ENCODE peak calls at places on chromosomes 2 and 18, in nine cellular contexts. H, J, F, W, L, M, V, G and I are unnamed samples.

GRCh38 chr2:12167525-12168317 is 421.3 kb downstream of the LPIN1 start:
- DNase-seq in H (no peak), J (no peak), F (no peak), W (peak; percentile 73), L (peak; percentile 28), M (no peak), V (no peak), G (no peak), I (no peak)

GRCh38 chr18:79897940-79898625 is 53.4 kb downstream of the SLC66A2 start:
- DNase-seq in H (no peak), J (no peak), F (no peak), W (peak; percentile 10), L (peak; percentile 3), M (no peak), V (no peak), G (no peak), I (no peak)

GRCh38 chr18:79690586-79691482 is 11.2 kb downstream of the CTDP1 start:
- DNase-seq in H (no peak), J (no peak), F (peak; percentile 47), W (peak; percentile 13), L (no peak), M (peak; percentile 69), V (no peak), G (no peak), I (no peak)

GRCh38 chr2:241720099-241720498 is 14.3 kb upstream of the D2HGDH start:
- DNase-seq in H (no peak), J (no peak), F (no peak), W (no peak), L (no peak), M (no peak), V (no peak), G (no peak), I (no peak)

GRCh38 chr18:61132036-61132435 is 201.2 kb upstream of the CDH20 start:
- DNase-seq in H (no peak), J (no peak), F (no peak), W (no peak), L (no peak), M (no peak), V (no peak), G (no peak), I (no peak)

GRCh38 chr2:195319112-195319460 is 337.9 kb upstream of the SLC39A10 start:
- DNase-seq in H (no peak), J (no peak), F (no peak), W (no peak), L (no peak), M (no peak), V (no peak), G (peak; percentile 75), I (no peak)

GRCh38 chr2:100504542-100504941 is 34.3 kb downstream of the NMS start:
- DNase-seq in H (no peak), J (no peak), F (no peak), W (no peak), L (no peak), M (no peak), V (no peak), G (no peak), I (no peak)

GRCh38 chr18:48183613-48184012 is 225.6 kb downstream of the ZBTB7C start:
- DNase-seq in H (no peak), J (no peak), F (no peak), W (no peak), L (no peak), M (peak; percentile 31), V (no peak), G (no peak), I (no peak)

GRCh38 chr2:1823187-1824169 is 79.2 kb upstream of the PXDN start:
- DNase-seq in H (no peak), J (no peak), F (no peak), W (no peak), L (no peak), M (no peak), V (no peak), G (no peak), I (no peak)

GRCh38 chr18:3615374-3615773 is 165.4 kb downstream of the TGIF1 start:
- DNase-seq in H (no peak), J (no peak), F (peak; percentile 6), W (no peak), L (no peak), M (no peak), V (no peak), G (no peak), I (peak; percentile 27)

GRCh38 chr2:219968685-219969345 is 341.4 kb downstream of the SLC4A3 start:
- DNase-seq in H (no peak), J (no peak), F (no peak), W (no peak), L (no peak), M (no peak), V (no peak), G (peak; percentile 9), I (no peak)

GRCh38 chr18:79600141-79600540 is 79.5 kb upstream of the CTDP1 start:
- DNase-seq in H (peak; percentile 9), J (peak; percentile 5), F (peak; percentile 47), W (no peak), L (peak; percentile 3), M (no peak), V (no peak), G (no peak), I (peak; percentile 38)

GRCh38 chr2:105005601-105006000 is 32.3 kb upstream of the MRPS9 start:
- DNase-seq in H (no peak), J (no peak), F (no peak), W (no peak), L (peak; percentile 23), M (no peak), V (no peak), G (no peak), I (no peak)

DNA sequence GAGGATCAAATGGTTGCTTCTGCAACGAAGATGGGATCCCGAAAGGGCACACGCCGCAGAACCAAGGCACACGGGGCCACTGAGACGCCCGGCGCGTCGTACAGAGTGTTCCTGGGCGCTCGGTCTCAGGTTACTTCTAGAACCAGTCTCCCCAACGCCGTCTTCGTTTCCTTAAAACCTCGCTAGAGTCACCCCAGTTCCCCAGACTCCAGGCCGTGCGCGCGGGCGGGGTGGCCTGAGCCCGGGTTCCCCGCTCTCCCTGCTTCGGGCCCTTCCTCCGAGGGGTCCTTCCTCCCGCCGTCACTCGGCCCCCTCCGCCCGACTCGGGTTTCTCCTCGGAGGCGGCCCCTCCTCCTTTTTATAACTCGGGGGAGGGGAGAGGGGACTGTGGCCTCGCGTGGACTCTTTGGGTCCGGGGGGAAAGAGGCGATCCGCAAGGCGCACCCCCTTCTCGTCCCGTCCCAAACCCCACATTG is 776 bp upstream of the FZD7 start:
- DNase-seq in H (peak; percentile 70), J (peak; percentile 43), F (peak; percentile 91), W (peak; percentile 49), L (peak; percentile 50), M (peak; percentile 86), V (no peak), G (peak; percentile 51), I (no peak)
- TF ChIP-seq POLR2A in H (no peak), J (no peak), F (no peak), W (no peak), L (no peak), M (no peak), V (no peak), G (peak; percentile 15), I (no peak)

DNA sequence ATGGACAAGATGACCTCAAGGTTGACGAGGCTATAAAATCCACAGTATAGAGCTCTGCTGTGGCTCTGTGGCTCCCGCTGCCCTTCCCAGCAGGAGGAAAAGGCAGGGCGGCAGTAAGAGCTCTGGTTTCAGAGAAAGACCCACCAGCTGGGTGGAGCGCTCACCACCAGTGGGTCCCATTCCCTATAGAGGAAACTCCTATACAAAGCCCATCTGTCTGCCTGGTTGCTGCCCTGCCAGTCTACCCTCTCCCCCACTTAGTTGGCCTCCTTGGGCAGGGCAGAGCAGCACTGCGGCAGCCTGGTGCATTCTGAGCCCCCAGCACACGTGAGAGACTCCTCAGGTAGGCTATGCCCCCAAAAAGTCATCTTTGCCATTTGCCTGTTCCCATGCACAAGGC is 26.5 kb downstream of the TNS1 start:
- DNase-seq in H (no peak), J (peak; percentile 7), F (peak; percentile 49), W (no peak), L (peak; percentile 2), M (peak; percentile 37), V (no peak), G (no peak), I (no peak)
- H3K27ac ChIP-seq in H (peak overlapping the region; percentile 88), J (peak overlapping the region; percentile 90), F (peak overlapping the region; percentile 97), W (no peak overlapping the region), L (no peak overlapping the region), M (no peak overlapping the region), V (no peak overlapping the region), G (no peak overlapping the region), I (no peak overlapping the region)

GRCh38 chr2:189783451-189783926 is 650 bp downstream of the ORMDL1 start:
- DNase-seq in H (no peak), J (no peak), F (no peak), W (no peak), L (no peak), M (no peak), V (no peak), G (peak; percentile 49), I (no peak)

GRCh38 chr2:189782221-189782671 is 1.9 kb downstream of the ORMDL1 start:
- DNase-seq in H (no peak), J (no peak), F (no peak), W (no peak), L (no peak), M (no peak), V (no peak), G (peak; percentile 29), I (no peak)

DNA sequence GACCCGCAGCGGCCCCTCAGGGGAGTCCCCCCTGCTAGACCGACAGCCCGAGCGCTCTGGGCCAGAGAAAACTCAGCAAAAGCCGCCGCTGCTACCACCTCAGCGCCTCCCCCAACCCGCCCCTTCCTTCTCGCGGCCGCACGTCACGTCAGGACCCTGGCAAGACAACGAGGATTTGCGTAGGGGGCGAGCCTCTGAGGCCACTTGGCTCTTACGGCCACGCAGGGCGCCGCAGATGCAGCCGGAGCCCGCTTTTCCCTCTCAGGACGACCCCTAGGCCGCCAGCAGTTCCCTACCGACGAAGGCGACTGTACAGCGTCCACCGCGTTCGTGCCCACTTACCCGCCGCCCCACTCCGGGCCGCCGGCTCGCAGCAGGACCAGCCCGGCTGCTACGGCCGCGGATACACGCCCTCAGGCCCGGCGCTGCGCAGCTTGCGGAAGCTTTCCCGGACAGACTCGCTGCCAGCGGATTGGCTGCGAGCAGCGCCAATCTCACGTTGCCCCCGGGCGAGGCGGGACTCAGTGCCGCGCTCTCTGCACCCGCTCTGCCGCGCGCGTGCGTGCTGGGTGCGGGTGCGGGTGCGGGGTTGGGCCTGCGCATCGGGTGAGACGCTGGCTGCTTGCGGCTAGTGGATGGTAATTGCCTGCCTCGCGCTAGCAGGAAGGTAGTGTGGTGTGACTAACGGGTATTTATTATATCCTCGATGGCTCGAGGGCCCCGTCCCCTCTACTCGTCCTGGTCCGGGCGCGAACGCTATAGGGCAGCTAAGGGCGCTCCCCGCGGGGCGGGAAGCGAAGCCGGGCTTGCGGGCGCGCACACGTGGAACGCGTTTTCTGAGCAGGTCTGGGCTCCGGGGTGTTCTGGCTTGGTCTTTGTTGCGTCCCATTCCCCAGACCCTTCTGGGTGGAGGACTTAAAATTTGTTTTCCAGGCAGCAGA is at the start of the genes ORMDL1 and PMS1:
- DNase-seq in H (peak; percentile 93), J (peak; percentile 95), F (peak; percentile 97), W (peak; percentile 97), L (peak; percentile 97), M (peak; percentile 94), V (peak; percentile 73), G (peak; percentile 95), I (peak; percentile 92)
- TF ChIP-seq POLR2A in H (peak; percentile 75), J (peak; percentile 97), F (peak; percentile 75), W (no peak), L (peak; percentile 98), M (peak; percentile 79), V (peak; percentile 88), G (peak; percentile 90), I (peak; percentile 95)

DNA sequence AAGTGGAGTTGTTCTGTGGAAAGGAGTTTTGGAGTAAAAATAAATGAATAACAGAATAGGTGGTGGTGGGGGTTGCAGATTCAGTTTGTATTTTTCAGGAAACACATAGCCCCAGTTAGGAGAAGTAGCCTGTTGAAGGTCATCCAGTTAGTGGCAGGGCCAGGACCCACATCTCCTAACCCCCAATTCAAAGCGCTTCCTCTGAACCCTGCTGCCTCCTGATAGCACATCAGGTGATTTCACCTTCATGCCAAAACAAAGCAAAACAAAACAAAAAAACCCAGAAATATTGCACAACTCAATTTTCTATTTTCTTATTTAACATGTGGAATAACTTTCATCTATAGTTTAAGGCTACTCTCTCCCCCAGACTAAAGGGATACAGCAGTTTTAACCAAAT is 112.3 kb upstream of the UGP2 start:
- DNase-seq in H (no peak), J (no peak), F (no peak), W (no peak), L (no peak), M (no peak), V (no peak), G (no peak), I (no peak)
- H3K27ac ChIP-seq in H (no peak overlapping the region), J (no peak overlapping the region), F (no peak overlapping the region), W (no peak overlapping the region), L (no peak overlapping the region), M (no peak overlapping the region), V (no peak overlapping the region), G (no peak overlapping the region), I (no peak overlapping the region)